ENCODE peak calls at places on chromosomes 6 and 20, in seven cellular contexts. V is IMR-90, I is H1, U is mesendoderm, H is trophoblast cell, F is mesenchymal stem cell, Y is neuronal stem cell. Q is an unnamed sample.

GRCh38 chr20:2093200-2093781 is 8.3 kb upstream of the STK35 start:
- DNase-seq in H (peak), U (peak), F (no peak), V (no peak), I (peak), Y (no peak), Q (peak)

GRCh38 chr20:845226-845868 is 11.8 kb downstream of the FAM110A start:
- DNase-seq in H (no peak), I (peak), U (peak), Y (no peak), F (no peak), V (no peak), Q (no peak)

GRCh38 chr6:45836438-45836824 is 179.2 kb downstream of the CLIC5 start:
- DNase-seq in V (no peak), U (no peak), H (no peak), Y (no peak), I (no peak), F (no peak), Q (no peak)

GRCh38 chr6:170124836-170125235 is 166.0 kb downstream of the DLL1 start:
- DNase-seq in F (no peak), Y (no peak), V (no peak), H (peak), U (peak), I (peak), Q (no peak)

GRCh38 chr6:10369896-10370295 is 45.0 kb downstream of the TFAP2A start:
- DNase-seq in U (no peak), F (peak), H (peak), Y (no peak), I (no peak), V (peak), Q (no peak)

GRCh38 chr6:141598487-141598886 is 534.2 kb upstream of the GJE1 start:
- DNase-seq in Y (no peak), U (no peak), I (no peak), V (peak), F (peak), H (no peak), Q (no peak)

GRCh38 chr20:62505337-62506045 is 29.7 kb upstream of the GATA5 start:
- DNase-seq in F (no peak), Y (no peak), I (no peak), U (no peak), H (no peak), V (no peak), Q (no peak)

GRCh38 chr6:31299947-31300346 is 28.1 kb upstream of the HLA-C start:
- DNase-seq in V (no peak), F (no peak), H (no peak), Y (no peak), I (no peak), U (no peak), Q (no peak)

GRCh38 chr6:136282906-136283305 is 6.7 kb downstream of the BCLAF1 start:
- DNase-seq in U (peak), I (no peak), V (no peak), H (no peak), Y (no peak), F (no peak), Q (no peak)

GRCh38 chr6:136284909-136285308 is 4.7 kb downstream of the BCLAF1 start:
- DNase-seq in V (peak), F (peak), Y (no peak), U (peak), H (peak), I (no peak), Q (no peak)

DNA sequence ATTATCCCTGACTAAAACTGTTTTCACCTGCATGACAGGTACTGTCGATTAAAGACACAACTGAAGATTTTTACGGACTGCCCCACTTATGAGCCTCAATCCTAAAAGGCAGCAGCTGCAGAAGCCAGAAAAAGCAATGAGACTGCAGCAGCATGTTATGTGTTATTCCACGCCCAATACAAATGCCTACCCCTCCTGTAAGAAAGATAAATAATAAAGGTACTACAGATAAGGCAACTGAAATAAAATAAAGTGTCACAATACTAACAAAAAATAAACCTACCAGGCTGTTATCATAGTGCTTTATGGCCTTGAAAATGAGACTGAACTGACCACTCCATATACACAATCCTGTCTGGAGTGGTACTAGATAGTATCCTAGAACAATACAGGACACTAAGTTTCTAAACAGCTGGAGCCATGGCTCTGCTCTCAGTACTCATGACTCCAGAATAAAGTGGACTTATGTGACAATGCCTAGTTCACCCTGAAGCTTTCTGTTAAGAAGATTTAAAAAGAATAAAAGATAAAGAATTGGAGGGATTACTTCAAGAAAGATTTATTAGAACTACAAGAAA is 9.5 kb downstream of the BCLAF1 start:
- DNase-seq in V (no peak), Y (no peak), I (no peak), F (no peak), H (no peak), U (no peak), Q (no peak)
- H3K18ac ChIP-seq in V (no peak), Y (no peak), I (no peak), F (no peak), H (no peak), U (no peak), Q (no peak)

GRCh38 chr6:34552620-34553019 is 3.5 kb downstream of the SPDEF start:
- DNase-seq in F (no peak), V (no peak), Y (no peak), I (no peak), H (no peak), U (no peak), Q (no peak)

GRCh38 chr6:34555328-34555727 is 801 bp downstream of the SPDEF start:
- DNase-seq in V (no peak), H (no peak), I (no peak), Y (no peak), U (no peak), F (no peak), Q (no peak)

GRCh38 chr6:34553146-34553545 is 3.0 kb downstream of the SPDEF start:
- DNase-seq in V (no peak), H (no peak), F (no peak), I (no peak), Y (no peak), U (no peak), Q (no peak)

GRCh38 chr6:34554593-34555322 is 1.4 kb downstream of the SPDEF start:
- DNase-seq in V (no peak), U (no peak), I (no peak), H (no peak), F (no peak), Y (no peak), Q (no peak)

DNA sequence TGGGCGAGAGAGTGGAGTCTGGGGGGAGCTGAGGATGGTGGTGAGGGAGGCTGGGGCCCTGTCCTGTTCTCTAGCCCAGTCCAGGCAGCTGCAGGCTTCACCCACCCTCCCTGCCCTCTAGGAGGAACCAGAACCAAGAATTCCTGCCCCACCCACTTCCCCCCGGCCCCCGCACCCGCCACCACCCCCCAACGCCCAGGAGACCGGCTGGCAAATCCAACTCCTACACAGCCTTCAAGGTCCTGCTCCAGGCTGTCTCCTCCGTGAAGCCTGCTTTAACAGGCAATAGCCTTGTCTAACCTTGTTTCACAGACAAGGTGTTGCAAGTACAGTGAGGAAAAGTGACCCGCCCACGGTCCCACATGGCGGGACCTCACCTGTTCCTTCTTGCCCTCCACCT is 2.4 kb downstream of the SPDEF start:
- DNase-seq in I (no peak), Y (no peak), F (no peak), H (no peak), V (no peak), U (no peak), Q (no peak)
- H3K18ac ChIP-seq in I (no peak), Y (no peak), F (no peak), H (no peak), V (no peak), U (no peak), Q (no peak)

GRCh38 chr20:4480104-4480503 is 241.6 kb upstream of the PRND start:
- DNase-seq in U (no peak), Y (no peak), V (no peak), I (no peak), H (no peak), F (no peak), Q (no peak)
- H3K18ac ChIP-seq in U (no peak), Y (no peak), V (no peak), I (no peak), H (no peak), F (no peak), Q (no peak)

GRCh38 chr6:134405386-134406087 is 87.6 kb upstream of the SGK1 start:
- DNase-seq in V (no peak), Y (no peak), H (peak), I (no peak), U (peak), F (no peak), Q (no peak)
- H3K18ac ChIP-seq in V (no peak), Y (no peak), H (no peak), I (no peak), U (no peak), F (no peak), Q (no peak)

DNA sequence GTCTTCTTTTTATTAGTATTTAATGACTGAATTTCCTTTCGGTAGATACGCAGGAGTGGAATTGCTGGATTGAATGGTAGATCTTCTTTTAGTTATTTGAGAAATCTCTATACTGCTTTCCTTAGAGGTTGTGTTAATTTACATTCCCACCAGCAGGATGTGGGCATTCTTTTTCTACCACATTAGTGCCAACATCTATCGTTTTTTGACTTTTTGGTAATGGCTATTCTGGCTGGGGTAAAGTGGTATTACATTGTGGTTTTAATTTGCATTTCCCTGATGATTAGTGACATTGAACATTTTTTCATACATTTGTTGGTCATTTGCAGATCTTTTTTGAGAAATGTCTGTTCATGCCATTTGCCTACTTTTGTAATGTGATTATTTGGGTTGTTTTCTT is 37.1 kb downstream of the SUMO4 start:
- DNase-seq in U (no peak), Y (no peak), V (no peak), I (no peak), F (no peak), H (peak), Q (no peak)
- H3K18ac ChIP-seq in U (no peak), Y (no peak), V (no peak), I (no peak), F (no peak), H (no peak), Q (no peak)

GRCh38 chr20:43938017-43938655 is 23.5 kb downstream of the TOX2 start:
- DNase-seq in Y (no peak), F (peak), U (no peak), I (no peak), V (no peak), H (no peak), Q (no peak)
- H3K18ac ChIP-seq in Y (no peak), F (peak), U (no peak), I (no peak), V (peak), H (no peak), Q (no peak)

DNA sequence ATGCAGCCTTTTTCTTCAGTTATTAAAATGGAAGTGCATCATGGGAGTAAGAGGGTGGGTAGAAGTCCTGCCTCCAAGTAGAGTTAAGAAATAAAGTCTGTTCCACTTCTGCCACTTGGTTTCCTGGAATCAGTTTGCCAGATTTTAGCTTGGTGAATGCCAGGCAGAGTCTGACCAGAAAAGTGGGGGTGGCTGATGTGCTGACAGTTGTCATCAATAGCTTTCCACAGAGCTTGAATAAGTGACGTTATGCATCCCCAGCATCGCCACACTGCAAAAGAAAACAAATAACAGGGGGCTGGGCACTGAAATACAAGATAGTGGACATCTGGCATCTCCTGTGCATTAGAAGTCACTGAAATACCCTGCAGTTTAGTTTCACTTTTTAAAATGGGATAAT is 30.8 kb upstream of the CEP162 start:
- DNase-seq in H (no peak), U (no peak), V (no peak), I (no peak), F (no peak), Y (no peak), Q (no peak)
- H3K18ac ChIP-seq in H (no peak), U (no peak), V (no peak), I (no peak), F (no peak), Y (no peak), Q (no peak)

DNA sequence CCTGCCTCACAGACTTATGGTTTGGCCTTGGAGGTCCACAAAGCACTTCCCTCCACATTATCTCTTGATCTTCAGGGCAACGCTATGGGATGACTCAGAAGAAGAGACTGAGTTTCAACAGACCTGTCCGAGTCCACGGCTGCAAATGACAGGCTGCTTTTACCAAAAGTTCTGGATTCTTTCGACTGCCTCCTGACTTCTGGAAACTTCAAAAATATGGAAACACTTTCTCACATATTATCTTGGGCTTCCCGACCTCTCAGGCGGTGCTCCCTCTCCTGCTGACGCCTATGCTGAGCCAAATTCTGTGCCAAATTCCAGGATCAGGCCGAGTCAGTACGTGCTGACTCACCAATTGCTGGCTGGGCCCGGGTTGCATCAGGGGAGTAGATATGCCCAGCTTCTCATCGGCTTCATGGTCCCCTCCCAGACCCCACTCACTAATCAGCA is 190.2 kb downstream of the BMP7 start:
- DNase-seq in V (no peak), U (peak), F (peak), I (no peak), H (peak), Y (no peak), Q (no peak)
- H3K18ac ChIP-seq in V (no peak), U (no peak), F (peak), I (no peak), H (peak), Y (no peak), Q (no peak)